ENCODE peak calls at places on chromosome 7, in ten cellular contexts. P is coronary artery; V is M059J; D is fibroblast of the aortic adventitia; H is CD8-positive, alpha-beta T cell; L is left cardiac atrium; E is trophoblast cell; M is NAMALWA; C is DMS153; S is activated CD4-positive, CD25-positive, alpha-beta regulatory T cell. K is an unnamed sample.

GRCh38 chr7:37705976-37706375 is 22.4 kb downstream of the GPR141 start:
- DNase-seq in L (no peak), C (peak), P (no peak), D (no peak), M (no peak), V (no peak), E (peak), H (no peak), S (no peak), K (no peak)

GRCh38 chr7:156818133-156818532 is 74.8 kb downstream of the LMBR1 start:
- DNase-seq in H (no peak), S (no peak), V (no peak), P (no peak), C (no peak), D (no peak), L (no peak), M (no peak), E (no peak), K (no peak)

GRCh38 chr7:101870361-101871062 is 53.1 kb downstream of the CUX1 start:
- DNase-seq in E (peak), L (no peak), V (peak), M (peak), H (no peak), P (no peak), D (no peak), C (peak), S (no peak), K (no peak)

GRCh38 chr7:23680417-23681405 is 712 bp downstream of the FAM221A start:
- DNase-seq in C (peak), P (peak), D (peak), M (peak), V (peak), L (peak), E (no peak), H (peak), S (peak), K (no peak)

GRCh38 chr7:100602889-100603696 is 930 bp downstream of the PCOLCE start:
- DNase-seq in V (peak), D (peak), L (peak), E (no peak), C (no peak), H (no peak), S (no peak), P (peak), M (no peak), K (no peak)

GRCh38 chr7:95309951-95310350 is 14.4 kb downstream of the PON1 start:
- DNase-seq in P (no peak), H (no peak), D (no peak), M (no peak), C (no peak), E (no peak), S (no peak), L (no peak), V (no peak), K (no peak)

GRCh38 chr7:123352226-123352550 is 152.4 kb upstream of the SLC13A1 start:
- DNase-seq in L (no peak), V (no peak), S (no peak), C (no peak), H (no peak), E (no peak), M (no peak), D (no peak), P (no peak), K (no peak)

GRCh38 chr7:47550788-47551470 is 31.0 kb downstream of the TNS3 start:
- DNase-seq in E (no peak), H (no peak), C (no peak), L (no peak), V (no peak), S (no peak), M (no peak), P (no peak), D (no peak), K (no peak)

GRCh38 chr7:151311294-151311864 is 30.2 kb upstream of the NUB1 start:
- DNase-seq in P (no peak), H (no peak), M (peak), L (no peak), V (peak), S (no peak), C (no peak), E (peak), D (no peak), K (peak)

K was measured in CMK.